ENCODE peak calls at places on chromosomes 12 and 14, in five cellular contexts. E is fibroblast of villous mesenchyme, P is left cardiac atrium, U is Right ventricle myocardium superior, F is T-helper 1 cell. Z is an unnamed sample.

GRCh38 chr12:75738486-75738885 is 227.1 kb upstream of the KRR1 start:
- DNase-seq in E (peak), P (no peak), U (no peak), F (no peak), Z (no peak)

GRCh38 chr12:6614513-6615177 is 7.5 kb upstream of the CHD4 start:
- DNase-seq in E (no peak), P (no peak), U (no peak), F (no peak), Z (no peak)

GRCh38 chr14:99772371-99773283 is 20.6 kb upstream of the EML1 start:
- DNase-seq in E (no peak), P (no peak), U (no peak), F (no peak), Z (peak)

GRCh38 chr12:80208081-80208480 is 108.7 kb downstream of the OTOGL start:
- DNase-seq in E (no peak), P (no peak), U (no peak), F (no peak), Z (no peak)

GRCh38 chr14:93927746-93928145 is 602 bp downstream of the FAM181A start:
- DNase-seq in E (no peak), P (no peak), U (no peak), F (no peak), Z (no peak)

GRCh38 chr14:101627913-101628257 is 66.6 kb downstream of the DIO3 start:
- DNase-seq in E (no peak), P (no peak), U (no peak), F (no peak), Z (no peak)

GRCh38 chr14:31990959-31991541 is 86.1 kb upstream of the ARHGAP5 start:
- DNase-seq in E (peak), P (no peak), U (no peak), F (no peak), Z (no peak)

GRCh38 chr12:13566286-13566685 is 369.8 kb downstream of the EMP1 start:
- DNase-seq in E (peak), P (no peak), U (no peak), F (no peak), Z (no peak)

GRCh38 chr12:93191461-93191860 is 186.3 kb upstream of the NUDT4 start:
- DNase-seq in E (no peak), P (no peak), U (no peak), F (no peak), Z (no peak)

GRCh38 chr14:104547998-104548700 is 31.4 kb upstream of the C14orf180 start:
- DNase-seq in E (no peak), P (no peak), U (no peak), F (no peak), Z (no peak)

GRCh38 chr14:24741871-24742270 is 107.9 kb upstream of the GZMB start:
- DNase-seq in E (peak), P (no peak), U (no peak), F (no peak), Z (no peak)

GRCh38 chr12:6158263-6158662 is 33.8 kb upstream of the VWF start:
- DNase-seq in E (peak), P (no peak), U (no peak), F (no peak), Z (no peak)

GRCh38 chr14:103890836-103891666 is 37.2 kb upstream of the TDRD9 start:
- DNase-seq in E (no peak), P (no peak), U (no peak), F (no peak), Z (no peak)

GRCh38 chr12:127629066-127629820 is 637.7 kb upstream of the TMEM132C start:
- DNase-seq in E (no peak), P (no peak), U (no peak), F (no peak), Z (peak)

GRCh38 chr12:15679146-15679545 is 110.0 kb downstream of the EPS8 start:
- DNase-seq in E (peak), P (no peak), U (no peak), F (no peak), Z (no peak)

GRCh38 chr12:107429006-107429698 is 256.4 kb upstream of the PWP1 start:
- DNase-seq in E (no peak), P (no peak), U (no peak), F (no peak), Z (no peak)

GRCh38 chr12:76879710-76880025 is 849 bp upstream of the CSRP2 start:
- DNase-seq in E (no peak), P (no peak), U (peak), F (no peak), Z (no peak)